ENCODE peak calls at places on chromosome 13, in six cellular contexts. One of them, this sample, is unnamed.
A peak's percentile ranks its signal among the peaks of the same experiment; 100 is the strongest.

GRCh38 chr13:60061737-60062136 is 102.0 kb downstream of the DIAPH3 start:
- DNase-seq in ascending aorta: no peak
- DNase-seq in transverse colon: no peak
- DNase-seq in cardiac fibroblast: no peak
- DNase-seq in dorsolateral prefrontal cortex: no peak
- DNase-seq in IMR-90: no peak
- DNase-seq in this sample: no peak

GRCh38 chr13:109787135-109787954 is 962 bp upstream of the IRS2 start:
- DNase-seq in ascending aorta: peak; percentile 74
- DNase-seq in transverse colon: peak; percentile 36
- DNase-seq in cardiac fibroblast: peak; percentile 52
- DNase-seq in dorsolateral prefrontal cortex: no peak
- DNase-seq in IMR-90: peak; percentile 33
- DNase-seq in this sample: peak; percentile 49

GRCh38 chr13:36819811-36820140 is 754 bp downstream of the RFXAP start:
- DNase-seq in ascending aorta: no peak
- DNase-seq in transverse colon: no peak
- DNase-seq in cardiac fibroblast: peak; percentile 38
- DNase-seq in dorsolateral prefrontal cortex: no peak
- DNase-seq in IMR-90: peak; percentile 36
- DNase-seq in this sample: peak; percentile 36

GRCh38 chr13:47803131-47803530 is 197.9 kb downstream of the SUCLA2 start:
- DNase-seq in ascending aorta: no peak
- DNase-seq in transverse colon: no peak
- DNase-seq in cardiac fibroblast: no peak
- DNase-seq in dorsolateral prefrontal cortex: no peak
- DNase-seq in IMR-90: no peak
- DNase-seq in this sample: no peak

GRCh38 chr13:114148521-114148855 is 16.1 kb upstream of the RASA3 start:
- DNase-seq in ascending aorta: no peak
- DNase-seq in transverse colon: peak; percentile 64
- DNase-seq in cardiac fibroblast: no peak
- DNase-seq in dorsolateral prefrontal cortex: no peak
- DNase-seq in IMR-90: no peak
- DNase-seq in this sample: no peak

GRCh38 chr13:25727250-25727649 is 324.6 kb downstream of the SHISA2 start:
- DNase-seq in ascending aorta: no peak
- DNase-seq in transverse colon: peak; percentile 18
- DNase-seq in cardiac fibroblast: no peak
- DNase-seq in dorsolateral prefrontal cortex: no peak
- DNase-seq in IMR-90: no peak
- DNase-seq in this sample: no peak

GRCh38 chr13:77143325-77143907 is 116.5 kb upstream of the FBXL3 start:
- DNase-seq in ascending aorta: no peak
- DNase-seq in transverse colon: no peak
- DNase-seq in cardiac fibroblast: peak; percentile 72
- DNase-seq in dorsolateral prefrontal cortex: no peak
- DNase-seq in IMR-90: peak; percentile 52
- DNase-seq in this sample: peak; percentile 49

GRCh38 chr13:28467886-28468519 is 26.9 kb downstream of the FLT1 start:
- DNase-seq in ascending aorta: no peak
- DNase-seq in transverse colon: no peak
- DNase-seq in cardiac fibroblast: no peak
- DNase-seq in dorsolateral prefrontal cortex: no peak
- DNase-seq in IMR-90: no peak
- DNase-seq in this sample: no peak

GRCh38 chr13:106490887-106491321 is 44.6 kb downstream of the EFNB2 start:
- DNase-seq in ascending aorta: no peak
- DNase-seq in transverse colon: no peak
- DNase-seq in cardiac fibroblast: no peak
- DNase-seq in dorsolateral prefrontal cortex: no peak
- DNase-seq in IMR-90: no peak
- DNase-seq in this sample: no peak

GRCh38 chr13:81172603-81173002 is 831.7 kb upstream of the SPRY2 start:
- DNase-seq in ascending aorta: no peak
- DNase-seq in transverse colon: no peak
- DNase-seq in cardiac fibroblast: no peak
- DNase-seq in dorsolateral prefrontal cortex: no peak
- DNase-seq in IMR-90: no peak
- DNase-seq in this sample: no peak

GRCh38 chr13:110228936-110229904 is 77.7 kb downstream of the COL4A1 start:
- DNase-seq in ascending aorta: no peak
- DNase-seq in transverse colon: no peak
- DNase-seq in cardiac fibroblast: peak; percentile 44
- DNase-seq in dorsolateral prefrontal cortex: no peak
- DNase-seq in IMR-90: no peak
- DNase-seq in this sample: peak; percentile 46

GRCh38 chr13:29858231-29858630 is 7.8 kb upstream of the UBL3 start:
- DNase-seq in ascending aorta: no peak
- DNase-seq in transverse colon: no peak
- DNase-seq in cardiac fibroblast: peak; percentile 9
- DNase-seq in dorsolateral prefrontal cortex: no peak
- DNase-seq in IMR-90: no peak
- DNase-seq in this sample: peak; percentile 17

GRCh38 chr13:98454389-98454881 is 122.5 kb downstream of the STK24 start:
- DNase-seq in ascending aorta: no peak
- DNase-seq in transverse colon: no peak
- DNase-seq in cardiac fibroblast: peak; percentile 90
- DNase-seq in dorsolateral prefrontal cortex: no peak
- DNase-seq in IMR-90: peak; percentile 94
- DNase-seq in this sample: peak; percentile 94

GRCh38 chr13:41931337-41931736 is 29.6 kb downstream of the VWA8 start:
- DNase-seq in ascending aorta: no peak
- DNase-seq in transverse colon: no peak
- DNase-seq in cardiac fibroblast: peak; percentile 64
- DNase-seq in dorsolateral prefrontal cortex: no peak
- DNase-seq in IMR-90: peak; percentile 69
- DNase-seq in this sample: peak; percentile 64

GRCh38 chr13:109743706-109744453 is 42.5 kb downstream of the IRS2 start:
- DNase-seq in ascending aorta: no peak
- DNase-seq in transverse colon: peak; percentile 56
- DNase-seq in cardiac fibroblast: peak; percentile 71
- DNase-seq in dorsolateral prefrontal cortex: no peak
- DNase-seq in IMR-90: peak; percentile 78
- DNase-seq in this sample: peak; percentile 63

GRCh38 chr13:108342369-108343289 is 73.1 kb downstream of the TNFSF13B start:
- DNase-seq in ascending aorta: no peak
- DNase-seq in transverse colon: no peak
- DNase-seq in cardiac fibroblast: peak; percentile 68
- DNase-seq in dorsolateral prefrontal cortex: no peak
- DNase-seq in IMR-90: peak; percentile 35
- DNase-seq in this sample: peak; percentile 50

GRCh38 chr13:106277483-106278154 is 257.8 kb downstream of the EFNB2 start:
- DNase-seq in ascending aorta: no peak
- DNase-seq in transverse colon: no peak
- DNase-seq in cardiac fibroblast: no peak
- DNase-seq in dorsolateral prefrontal cortex: no peak
- DNase-seq in IMR-90: no peak
- DNase-seq in this sample: no peak

GRCh38 chr13:23979361-23980159 is 82.3 kb upstream of the C1QTNF9B start:
- DNase-seq in ascending aorta: peak; percentile 83
- DNase-seq in transverse colon: peak; percentile 67
- DNase-seq in cardiac fibroblast: peak; percentile 79
- DNase-seq in dorsolateral prefrontal cortex: peak; percentile 70
- DNase-seq in IMR-90: peak; percentile 82
- DNase-seq in this sample: peak; percentile 82

GRCh38 chr13:100532836-100533435 is 55.7 kb downstream of the GGACT start:
- DNase-seq in ascending aorta: no peak
- DNase-seq in transverse colon: no peak
- DNase-seq in cardiac fibroblast: no peak
- DNase-seq in dorsolateral prefrontal cortex: no peak
- DNase-seq in IMR-90: no peak
- DNase-seq in this sample: no peak
- TF ChIP-seq CTCF in ascending aorta: no peak
- TF ChIP-seq CTCF in transverse colon: no peak
- TF ChIP-seq CTCF in cardiac fibroblast: no peak
- TF ChIP-seq CTCF in dorsolateral prefrontal cortex: no peak
- TF ChIP-seq CTCF in IMR-90: no peak
- TF ChIP-seq CTCF in this sample: no peak

GRCh38 chr13:44331446-44331845 is 42.2 kb upstream of the SERP2 start:
- DNase-seq in ascending aorta: no peak
- DNase-seq in transverse colon: no peak
- DNase-seq in cardiac fibroblast: peak; percentile 40
- DNase-seq in dorsolateral prefrontal cortex: no peak
- DNase-seq in IMR-90: no peak
- DNase-seq in this sample: peak; percentile 75

GRCh38 chr13:44326961-44327360 is 46.7 kb upstream of the SERP2 start:
- DNase-seq in ascending aorta: no peak
- DNase-seq in transverse colon: no peak
- DNase-seq in cardiac fibroblast: no peak
- DNase-seq in dorsolateral prefrontal cortex: no peak
- DNase-seq in IMR-90: no peak
- DNase-seq in this sample: no peak

GRCh38 chr13:44331912-44332840 is 41.4 kb upstream of the SERP2 start:
- DNase-seq in ascending aorta: peak; percentile 87
- DNase-seq in transverse colon: peak; percentile 58
- DNase-seq in cardiac fibroblast: peak; percentile 72
- DNase-seq in dorsolateral prefrontal cortex: peak; percentile 79
- DNase-seq in IMR-90: peak; percentile 84
- DNase-seq in this sample: peak; percentile 90

GRCh38 chr13:44333950-44334675 is 39.5 kb upstream of the SERP2 start:
- DNase-seq in ascending aorta: no peak
- DNase-seq in transverse colon: no peak
- DNase-seq in cardiac fibroblast: no peak
- DNase-seq in dorsolateral prefrontal cortex: no peak
- DNase-seq in IMR-90: no peak
- DNase-seq in this sample: no peak

GRCh38 chr13:44329909-44330545 is 43.6 kb upstream of the SERP2 start:
- DNase-seq in ascending aorta: no peak
- DNase-seq in transverse colon: no peak
- DNase-seq in cardiac fibroblast: no peak
- DNase-seq in dorsolateral prefrontal cortex: no peak
- DNase-seq in IMR-90: no peak
- DNase-seq in this sample: no peak
- TF ChIP-seq CTCF in ascending aorta: no peak
- TF ChIP-seq CTCF in transverse colon: no peak
- TF ChIP-seq CTCF in cardiac fibroblast: no peak
- TF ChIP-seq CTCF in dorsolateral prefrontal cortex: no peak
- TF ChIP-seq CTCF in IMR-90: no peak
- TF ChIP-seq CTCF in this sample: no peak

DNA sequence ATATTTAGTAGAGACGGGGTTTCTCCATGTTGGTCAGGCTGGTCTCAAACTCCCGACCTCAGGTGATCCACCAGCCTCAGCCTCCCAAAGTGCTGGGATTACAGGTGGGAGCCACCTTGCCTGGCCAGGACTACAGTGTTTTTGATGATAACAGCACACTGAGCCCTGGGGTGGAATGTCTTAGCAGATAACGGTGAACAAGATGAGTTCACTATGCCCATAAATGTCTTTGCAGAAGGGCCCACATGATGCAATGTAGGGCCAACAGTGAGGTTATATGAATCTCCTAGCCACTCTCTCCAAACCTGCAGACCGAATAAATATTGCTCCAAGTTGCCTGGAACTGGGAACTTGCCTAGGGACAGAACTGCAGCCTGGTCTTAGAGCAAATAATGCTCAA is 235.1 kb downstream of the COG6 start:
- DNase-seq in ascending aorta: no peak
- DNase-seq in transverse colon: no peak
- DNase-seq in cardiac fibroblast: no peak
- DNase-seq in dorsolateral prefrontal cortex: no peak
- DNase-seq in IMR-90: no peak
- DNase-seq in this sample: no peak
- TF ChIP-seq CTCF in ascending aorta: no peak
- TF ChIP-seq CTCF in transverse colon: no peak
- TF ChIP-seq CTCF in cardiac fibroblast: no peak
- TF ChIP-seq CTCF in dorsolateral prefrontal cortex: no peak
- TF ChIP-seq CTCF in IMR-90: no peak
- TF ChIP-seq CTCF in this sample: no peak

GRCh38 chr13:20706661-20707060 is 3.2 kb downstream of the IL17D start:
- DNase-seq in ascending aorta: no peak
- DNase-seq in transverse colon: no peak
- DNase-seq in cardiac fibroblast: no peak
- DNase-seq in dorsolateral prefrontal cortex: no peak
- DNase-seq in IMR-90: no peak
- DNase-seq in this sample: no peak

GRCh38 chr13:20702530-20702929 is 969 bp upstream of the IL17D start:
- DNase-seq in ascending aorta: no peak
- DNase-seq in transverse colon: no peak
- DNase-seq in cardiac fibroblast: no peak
- DNase-seq in dorsolateral prefrontal cortex: no peak
- DNase-seq in IMR-90: peak; percentile 28
- DNase-seq in this sample: no peak

GRCh38 chr13:20704459-20705069 is 1.1 kb downstream of the IL17D start:
- DNase-seq in ascending aorta: no peak
- DNase-seq in transverse colon: no peak
- DNase-seq in cardiac fibroblast: no peak
- DNase-seq in dorsolateral prefrontal cortex: no peak
- DNase-seq in IMR-90: no peak
- DNase-seq in this sample: no peak

GRCh38 chr13:20702945-20703784 is at the start of gene IL17D:
- DNase-seq in ascending aorta: no peak
- DNase-seq in transverse colon: peak; percentile 43
- DNase-seq in cardiac fibroblast: peak; percentile 20
- DNase-seq in dorsolateral prefrontal cortex: no peak
- DNase-seq in IMR-90: no peak
- DNase-seq in this sample: no peak

DNA sequence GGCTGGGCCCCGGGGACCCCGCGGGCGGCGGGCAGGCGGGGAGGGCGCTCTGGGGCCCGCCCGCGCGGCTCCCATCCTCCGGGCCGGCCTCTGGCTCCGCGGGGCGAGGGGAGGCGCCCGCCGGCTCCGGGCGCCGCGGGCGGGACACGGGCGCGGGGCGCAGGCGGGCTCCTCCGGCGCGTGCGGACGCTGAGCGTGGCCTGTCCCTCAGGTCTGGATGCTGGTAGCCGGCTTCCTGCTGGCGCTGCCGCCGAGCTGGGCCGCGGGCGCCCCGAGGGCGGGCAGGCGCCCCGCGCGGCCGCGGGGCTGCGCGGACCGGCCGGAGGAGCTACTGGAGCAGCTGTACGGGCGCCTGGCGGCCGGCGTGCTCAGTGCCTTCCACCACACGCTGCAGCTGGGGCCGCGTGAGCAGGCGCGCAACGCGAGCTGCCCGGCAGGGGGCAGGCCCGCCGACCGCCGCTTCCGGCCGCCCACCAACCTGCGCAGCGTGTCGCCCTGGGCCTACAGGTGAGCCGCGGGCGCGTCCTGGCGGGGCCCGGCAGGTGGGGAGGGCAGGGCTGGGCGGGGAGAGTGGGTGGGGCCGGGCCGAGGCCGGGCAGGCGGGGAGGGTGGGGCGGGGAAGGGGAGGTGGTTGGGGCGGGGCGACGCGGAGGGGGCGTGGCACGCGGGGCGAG is 423 bp downstream of the IL17D start:
- DNase-seq in ascending aorta: peak; percentile 84
- DNase-seq in transverse colon: peak; percentile 87
- DNase-seq in cardiac fibroblast: peak; percentile 65
- DNase-seq in dorsolateral prefrontal cortex: peak; percentile 70
- DNase-seq in IMR-90: peak; percentile 82
- DNase-seq in this sample: peak; percentile 65
- TF ChIP-seq CTCF in ascending aorta: peak; percentile 42
- TF ChIP-seq CTCF in transverse colon: no peak
- TF ChIP-seq CTCF in cardiac fibroblast: no peak
- TF ChIP-seq CTCF in dorsolateral prefrontal cortex: peak; percentile 40
- TF ChIP-seq CTCF in IMR-90: peak; percentile 84
- TF ChIP-seq CTCF in this sample: no peak

GRCh38 chr13:113123226-113124150 is 889 bp downstream of the F10 start:
- DNase-seq in ascending aorta: peak; percentile 59
- DNase-seq in transverse colon: no peak
- DNase-seq in cardiac fibroblast: no peak
- DNase-seq in dorsolateral prefrontal cortex: no peak
- DNase-seq in IMR-90: no peak
- DNase-seq in this sample: no peak
- TF ChIP-seq CTCF in ascending aorta: no peak
- TF ChIP-seq CTCF in transverse colon: no peak
- TF ChIP-seq CTCF in cardiac fibroblast: peak; percentile 21
- TF ChIP-seq CTCF in dorsolateral prefrontal cortex: no peak
- TF ChIP-seq CTCF in IMR-90: peak; percentile 24
- TF ChIP-seq CTCF in this sample: peak; percentile 33